ENCODE peak calls at places on chromosome 18, in four cellular contexts. M is prostate gland, C is GM12878, U is upper lobe of left lung. P is an unnamed sample.

GRCh38 chr18:48139427-48140347 is 209.2 kb upstream of the SMAD2 start:
- DNase-seq in C (no peak), U (peak), M (peak), P (no peak)

GRCh38 chr18:24003903-24004640 is 10.5 kb upstream of the TTC39C start:
- DNase-seq in C (no peak), U (no peak), M (no peak), P (no peak)

GRCh38 chr18:52288403-52289004 is 51.5 kb upstream of the DCC start:
- DNase-seq in C (no peak), U (no peak), M (no peak), P (peak)

GRCh38 chr18:51029694-51030536 is at the start of gene SMAD4:
- DNase-seq in U (peak), C (peak), M (peak), P (peak)

GRCh38 chr18:49547701-49548100 is 14.2 kb upstream of the LIPG start:
- DNase-seq in U (no peak), C (no peak), M (no peak), P (no peak)

GRCh38 chr18:13730486-13730885 is 4.0 kb downstream of the RNMT start:
- DNase-seq in U (no peak), M (no peak), C (no peak), P (no peak)

GRCh38 chr18:74836296-74837139 is 238.8 kb downstream of the ZNF407 start:
- DNase-seq in C (no peak), M (no peak), U (no peak), P (no peak)

GRCh38 chr18:5879479-5879882 is 15.8 kb downstream of the TMEM200C start:
- DNase-seq in U (no peak), C (no peak), M (no peak), P (no peak)

GRCh38 chr18:8937112-8937641 is 165.3 kb upstream of the NDUFV2 start:
- DNase-seq in U (peak), C (no peak), M (no peak), P (no peak)

GRCh38 chr18:77250501-77250925 is 865 bp downstream of the GALR1 start:
- DNase-seq in M (no peak), C (no peak), U (peak), P (no peak)

GRCh38 chr18:6057604-6058003 is 162.3 kb upstream of the TMEM200C start:
- DNase-seq in M (no peak), U (no peak), C (no peak), P (no peak)

GRCh38 chr18:23977709-23978483 is 36.7 kb upstream of the TTC39C start:
- DNase-seq in U (no peak), M (no peak), C (no peak), P (no peak)

GRCh38 chr18:23354625-23355024 is 98.5 kb upstream of the RIOK3 start:
- DNase-seq in M (no peak), C (no peak), U (no peak), P (no peak)

GRCh38 chr18:77056399-77057015 is 76.1 kb downstream of the MBP start:
- DNase-seq in U (peak), M (no peak), C (no peak), P (no peak)

GRCh38 chr18:53219853-53220252 is 879.9 kb downstream of the DCC start:
- DNase-seq in M (no peak), U (no peak), C (no peak), P (no peak)

GRCh38 chr18:31241900-31242409 is 76.0 kb upstream of the DSG1 start:
- DNase-seq in C (no peak), M (peak), U (no peak), P (no peak)

GRCh38 chr18:24530630-24531111 is 70.2 kb downstream of the HRH4 start:
- DNase-seq in M (no peak), U (no peak), C (no peak), P (no peak)

GRCh38 chr18:36215577-36215976 is 28.3 kb downstream of the MOCOS start:
- DNase-seq in C (no peak), M (no peak), U (no peak), P (no peak)

GRCh38 chr18:50424877-50425690 is 50.2 kb downstream of the SKA1 start:
- DNase-seq in U (no peak), C (no peak), M (no peak), P (no peak)

GRCh38 chr18:56124186-56124585 is 514.2 kb downstream of the TXNL1 start:
- DNase-seq in C (no peak), M (no peak), U (no peak), P (no peak)

GRCh38 chr18:56118422-56118821 is 520.0 kb downstream of the TXNL1 start:
- DNase-seq in M (no peak), C (no peak), U (no peak), P (no peak)

GRCh38 chr18:56120781-56121180 is 517.6 kb downstream of the TXNL1 start:
- DNase-seq in M (no peak), C (no peak), U (no peak), P (no peak)

GRCh38 chr18:56127322-56128099 is 510.9 kb downstream of the TXNL1 start:
- DNase-seq in U (no peak), C (no peak), M (no peak), P (no peak)

DNA sequence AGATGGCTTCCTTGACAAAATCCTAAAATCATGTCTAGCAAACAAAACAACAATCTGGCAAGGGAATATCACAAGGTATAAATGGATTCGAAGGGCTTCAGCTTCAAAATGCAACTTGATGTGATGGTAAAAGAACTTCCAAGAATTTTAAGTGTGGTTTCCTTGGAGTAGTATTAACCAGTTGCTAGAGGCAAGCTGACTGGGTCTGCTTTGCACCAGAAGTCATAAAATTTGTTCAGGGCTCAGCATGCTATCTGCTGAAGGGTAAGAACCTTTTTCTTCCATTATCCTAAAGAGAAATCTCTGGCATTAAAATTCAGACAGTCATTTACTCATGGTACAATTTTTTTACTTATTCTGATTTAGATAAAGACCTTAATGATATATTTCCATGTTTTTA is 516.7 kb downstream of the TXNL1 start:
- DNase-seq in M (no peak), U (no peak), C (no peak), P (no peak)
- TF ChIP-seq POLR2AphosphoS5 in M (no peak), U (no peak), C (no peak), P (no peak)

DNA sequence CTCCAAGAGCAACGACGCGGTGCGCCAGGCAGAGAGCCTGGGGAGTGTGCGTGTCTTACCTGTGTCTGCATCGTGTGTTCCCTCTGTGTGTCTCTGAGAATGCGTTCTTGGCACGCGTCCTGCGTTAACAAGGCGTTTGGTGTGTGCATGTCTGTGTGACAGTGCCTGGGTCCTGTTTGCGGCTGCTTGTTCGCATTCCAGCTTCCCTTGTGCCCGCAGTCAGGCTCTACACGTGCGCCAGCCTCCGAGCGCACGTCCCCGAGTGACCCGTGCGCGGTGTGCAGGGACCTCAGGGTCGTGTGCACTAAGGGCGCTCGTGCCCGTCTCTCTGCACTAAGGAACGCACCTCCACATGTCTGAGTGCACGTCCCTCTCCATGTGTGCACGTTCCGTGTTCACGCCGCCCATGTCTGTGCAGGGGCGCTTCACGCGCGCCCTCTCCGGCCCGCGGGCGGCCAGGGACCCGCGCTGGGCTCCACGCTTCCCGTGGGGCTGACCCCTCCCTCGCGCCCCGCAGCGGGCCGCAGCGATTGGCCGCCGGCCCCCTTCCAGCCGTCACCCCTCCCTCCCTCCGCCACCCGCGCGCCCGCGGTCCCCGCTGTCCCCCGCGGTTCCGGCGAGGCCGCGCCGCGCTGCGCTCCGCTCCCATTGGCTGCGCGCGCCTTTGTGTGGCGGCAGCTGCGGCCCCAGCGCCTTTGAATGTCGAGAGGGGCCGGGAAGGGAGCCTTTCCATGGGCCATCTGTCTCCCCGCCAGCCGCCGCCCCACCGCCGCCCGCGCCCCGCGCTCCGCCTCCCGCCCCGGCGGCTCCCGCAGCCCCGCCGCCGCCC is 229.4 kb downstream of the HAUS1 start:
- DNase-seq in U (peak), C (no peak), M (peak), P (no peak)
- TF ChIP-seq POLR2AphosphoS5 in U (no peak), C (no peak), M (no peak), P (no peak)

DNA sequence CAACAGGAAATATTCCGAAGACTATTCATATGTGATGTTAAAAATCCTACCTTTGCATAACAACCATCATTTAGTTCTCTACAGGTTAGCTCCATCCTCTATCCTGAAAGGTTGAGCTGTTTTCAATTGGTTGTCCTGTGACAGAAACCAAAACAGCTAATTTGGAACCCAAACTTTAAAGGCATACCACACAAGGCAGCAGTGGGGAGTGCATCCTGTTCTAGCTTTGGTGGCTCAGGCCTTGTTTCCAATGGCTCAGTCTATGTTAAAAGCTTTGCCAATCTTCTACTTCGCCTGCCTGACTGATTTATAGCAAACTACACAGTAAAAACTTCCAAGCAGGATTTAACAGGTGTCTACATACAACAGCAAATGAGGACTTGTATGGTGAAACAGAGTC is 3.2 kb downstream of the CD226 start:
- DNase-seq in C (no peak), U (no peak), M (no peak), P (no peak)
- TF ChIP-seq POLR2AphosphoS5 in C (peak), U (no peak), M (no peak), P (no peak)

GRCh38 chr18:63321291-63321690 is 1.7 kb upstream of the BCL2 start:
- DNase-seq in C (no peak), U (no peak), M (no peak), P (no peak)

GRCh38 chr18:63322246-63322645 is 2.7 kb upstream of the BCL2 start:
- DNase-seq in C (no peak), M (no peak), U (no peak), P (no peak)

GRCh38 chr18:63320041-63320689 is 596 bp upstream of the BCL2 start:
- DNase-seq in U (peak), C (no peak), M (peak), P (peak)

GRCh38 chr18:63319383-63320040 is at the start of gene BCL2:
- DNase-seq in M (peak), C (no peak), U (no peak), P (no peak)

GRCh38 chr18:63320690-63321265 is 1.2 kb upstream of the BCL2 start:
- DNase-seq in U (peak), C (no peak), M (peak), P (peak)
- TF ChIP-seq POLR2AphosphoS5 in U (no peak), C (peak), M (no peak), P (peak)

GRCh38 chr18:61833387-61833786 is 59.4 kb downstream of the RNF152 start:
- DNase-seq in U (no peak), M (no peak), C (peak), P (no peak)
- TF ChIP-seq POLR2AphosphoS5 in U (no peak), M (no peak), C (no peak), P (no peak)

GRCh38 chr18:79975043-79975442 is 10.6 kb downstream of the HSBP1L1 start:
- DNase-seq in M (no peak), C (no peak), U (no peak), P (no peak)
- TF ChIP-seq POLR2AphosphoS5 in M (no peak), C (no peak), U (no peak), P (no peak)

DNA sequence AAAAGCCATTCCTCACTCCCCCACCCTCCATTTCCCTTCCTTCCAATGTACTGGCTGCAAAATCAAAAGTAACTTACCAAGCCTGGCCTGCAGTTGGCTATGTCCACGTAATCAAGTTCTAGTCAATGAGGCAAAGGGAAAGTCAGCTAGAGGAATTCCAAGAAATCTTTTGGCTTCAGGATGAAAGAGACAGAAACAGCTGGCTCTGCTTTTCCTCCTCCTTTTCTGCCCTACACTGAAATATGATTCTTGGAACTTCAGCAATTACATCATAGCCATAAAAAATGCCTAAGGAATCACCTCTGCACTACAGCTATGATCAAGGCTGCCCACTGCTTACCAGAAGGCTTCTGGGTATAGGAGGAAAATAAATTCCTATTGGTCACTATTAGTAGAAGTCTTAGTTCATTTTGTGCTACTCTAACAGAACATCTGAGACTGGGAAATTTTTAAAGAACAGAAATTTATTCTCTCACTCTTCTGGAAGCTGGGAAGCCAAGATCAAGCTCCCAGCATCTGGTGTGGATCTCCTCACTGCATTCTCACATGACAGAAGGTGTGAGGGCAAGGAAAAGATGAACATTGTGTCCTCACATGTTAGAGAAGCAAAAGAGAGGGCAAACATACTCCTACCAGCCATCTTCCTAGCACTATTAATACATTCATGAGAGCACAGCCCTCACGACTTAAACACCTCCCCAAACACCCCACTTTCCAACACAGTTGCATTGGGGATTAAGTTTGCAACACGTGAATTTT is 219.9 kb downstream of the TMX3 start:
- DNase-seq in C (no peak), U (no peak), M (no peak), P (no peak)
- TF ChIP-seq POLR2AphosphoS5 in C (no peak), U (peak), M (no peak), P (no peak)

DNA sequence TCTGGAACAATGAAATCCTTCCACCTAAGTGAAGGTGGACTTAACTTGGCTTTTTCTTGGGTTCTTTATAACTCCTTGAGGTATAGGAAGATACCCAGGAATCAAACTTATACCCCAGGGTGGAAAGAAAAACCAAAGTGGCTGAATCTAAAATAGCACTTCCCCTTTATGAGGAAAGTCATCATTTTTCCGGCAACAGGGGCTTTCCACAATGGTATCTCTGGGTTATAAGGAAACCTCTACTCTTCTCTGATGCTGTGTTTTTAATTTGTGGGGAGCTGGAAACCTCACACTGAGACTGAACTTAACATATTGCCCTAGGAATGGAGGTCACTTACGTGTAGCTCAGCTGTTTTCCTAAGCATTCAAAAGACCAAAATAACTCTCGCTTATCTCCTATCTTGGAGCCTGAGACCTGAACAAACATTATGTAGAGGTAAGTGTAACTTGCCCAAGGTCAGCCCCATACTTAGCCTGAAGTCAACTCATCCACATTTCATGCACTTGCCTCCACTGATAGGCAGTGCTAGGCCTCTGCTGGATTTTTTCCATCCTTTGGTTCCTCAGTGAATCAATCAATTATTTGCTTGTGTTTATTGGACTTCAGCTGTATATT is 117.9 kb downstream of the SETBP1 start:
- DNase-seq in U (no peak), C (no peak), M (no peak), P (no peak)
- TF ChIP-seq POLR2AphosphoS5 in U (no peak), C (no peak), M (no peak), P (no peak)

GRCh38 chr18:55453186-55453585 is 134.8 kb downstream of the TCF4 start:
- DNase-seq in U (no peak), M (no peak), C (no peak), P (no peak)

GRCh38 chr18:55455938-55456337 is 132.1 kb downstream of the TCF4 start:
- DNase-seq in M (no peak), U (no peak), C (no peak), P (no peak)

GRCh38 chr18:55448390-55448789 is 139.6 kb downstream of the TCF4 start:
- DNase-seq in U (no peak), C (no peak), M (no peak), P (no peak)

GRCh38 chr18:55449412-55450140 is 138.4 kb downstream of the TCF4 start:
- DNase-seq in C (no peak), U (no peak), M (no peak), P (no peak)

DNA sequence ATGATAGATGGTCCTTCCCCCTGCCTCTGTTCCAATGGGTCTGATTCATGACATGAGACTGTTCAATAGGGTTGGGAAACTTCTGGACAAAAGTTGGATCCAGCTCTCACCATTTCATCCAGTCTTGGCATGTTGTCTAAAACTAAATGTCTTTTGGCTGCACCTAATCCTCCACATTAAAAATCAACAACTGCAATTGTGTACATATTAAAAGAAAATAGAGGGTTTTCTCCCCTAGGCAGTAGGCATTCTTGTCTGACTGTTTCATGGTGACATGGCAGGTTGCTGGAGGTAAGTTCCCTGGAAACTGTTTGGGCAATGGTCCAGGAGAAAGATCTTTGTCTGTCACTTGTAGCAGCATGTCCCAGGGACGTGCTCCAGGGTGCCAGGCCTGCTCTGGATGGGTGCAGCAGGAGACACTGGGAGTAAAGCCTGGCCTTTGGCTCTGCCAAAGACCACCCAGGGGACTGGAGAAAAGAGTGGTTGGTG is 135.8 kb downstream of the TCF4 start:
- DNase-seq in U (no peak), M (peak), C (no peak), P (no peak)
- TF ChIP-seq POLR2AphosphoS5 in U (no peak), M (peak), C (no peak), P (no peak)

DNA sequence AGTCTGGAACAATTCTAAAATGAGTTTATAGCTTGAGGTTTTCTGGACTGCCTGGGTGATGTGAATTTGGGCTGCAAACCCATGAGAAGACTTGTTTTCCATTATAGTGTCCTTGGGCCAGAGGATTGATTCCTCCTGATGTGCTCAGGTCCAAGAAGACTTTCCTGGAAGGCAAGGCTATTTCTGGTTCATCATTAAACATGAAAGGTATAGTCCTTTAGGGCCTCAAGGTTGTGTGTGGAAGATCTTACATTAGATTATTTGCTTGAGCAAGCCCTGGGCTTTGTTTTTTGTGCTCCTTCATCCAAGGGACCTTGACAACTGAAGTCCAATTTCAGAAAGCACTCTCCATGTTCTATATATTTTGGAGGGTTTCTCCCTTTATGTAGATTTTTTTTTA is 26.8 kb upstream of the NEDD4L start:
- DNase-seq in C (no peak), M (no peak), U (no peak), P (no peak)
- TF ChIP-seq POLR2AphosphoS5 in C (no peak), M (no peak), U (no peak), P (no peak)

P was measured in GM12892.